ENCODE peak calls at places on chromosomes 11 and 22, in five cellular contexts. One of them, this sample, is unnamed.

GRCh38 chr11:42727879-42728278 is 583.9 kb upstream of the API5 start:
- ATAC-seq in heart left ventricle: no peak
- ATAC-seq in body of pancreas: no peak
- ATAC-seq in A549: no peak
- ATAC-seq in K562: no peak
- ATAC-seq in this sample: no peak

GRCh38 chr11:133844217-133844616 is 1.1 kb downstream of the SPATA19 start:
- ATAC-seq in heart left ventricle: no peak
- ATAC-seq in body of pancreas: no peak
- ATAC-seq in A549: no peak
- ATAC-seq in K562: no peak
- ATAC-seq in this sample: no peak

GRCh38 chr11:8917157-8917820 is 6.3 kb downstream of the AKIP1 start:
- ATAC-seq in heart left ventricle: peak
- ATAC-seq in body of pancreas: no peak
- ATAC-seq in A549: no peak
- ATAC-seq in K562: no peak
- ATAC-seq in this sample: peak

GRCh38 chr11:11620251-11620965 is 1.4 kb downstream of the GALNT18 start:
- ATAC-seq in heart left ventricle: peak
- ATAC-seq in body of pancreas: peak
- ATAC-seq in A549: peak
- ATAC-seq in K562: no peak
- ATAC-seq in this sample: peak

GRCh38 chr11:83054904-83055380 is 16.8 kb downstream of the RAB30 start:
- ATAC-seq in heart left ventricle: no peak
- ATAC-seq in body of pancreas: peak
- ATAC-seq in A549: no peak
- ATAC-seq in K562: no peak
- ATAC-seq in this sample: no peak

GRCh38 chr11:73048446-73048845 is 93.7 kb downstream of the FCHSD2 start:
- ATAC-seq in heart left ventricle: no peak
- ATAC-seq in body of pancreas: no peak
- ATAC-seq in A549: no peak
- ATAC-seq in K562: no peak
- ATAC-seq in this sample: no peak

GRCh38 chr22:36419177-36419911 is 31.6 kb upstream of the MYH9 start:
- ATAC-seq in heart left ventricle: peak
- ATAC-seq in body of pancreas: peak
- ATAC-seq in A549: peak
- ATAC-seq in K562: peak
- ATAC-seq in this sample: peak

GRCh38 chr11:12213920-12214319 is 103.5 kb downstream of the MICAL2 start:
- ATAC-seq in heart left ventricle: no peak
- ATAC-seq in body of pancreas: no peak
- ATAC-seq in A549: no peak
- ATAC-seq in K562: no peak
- ATAC-seq in this sample: no peak

GRCh38 chr11:16262645-16262955 is 93.7 kb downstream of the SOX6 start:
- ATAC-seq in heart left ventricle: no peak
- ATAC-seq in body of pancreas: no peak
- ATAC-seq in A549: no peak
- ATAC-seq in K562: no peak
- ATAC-seq in this sample: no peak

GRCh38 chr22:30221121-30221992 is 25.2 kb downstream of the LIF start:
- ATAC-seq in heart left ventricle: peak
- ATAC-seq in body of pancreas: no peak
- ATAC-seq in A549: no peak
- ATAC-seq in K562: no peak
- ATAC-seq in this sample: no peak

GRCh38 chr22:43441751-43442150 is 29.9 kb downstream of the MPPED1 start:
- ATAC-seq in heart left ventricle: no peak
- ATAC-seq in body of pancreas: no peak
- ATAC-seq in A549: no peak
- ATAC-seq in K562: no peak
- ATAC-seq in this sample: no peak

GRCh38 chr11:95647355-95647754 is 142.2 kb downstream of the FAM76B start:
- ATAC-seq in heart left ventricle: no peak
- ATAC-seq in body of pancreas: peak
- ATAC-seq in A549: no peak
- ATAC-seq in K562: no peak
- ATAC-seq in this sample: peak

GRCh38 chr11:128334311-128335044 is 252.9 kb downstream of the ETS1 start:
- ATAC-seq in heart left ventricle: peak
- ATAC-seq in body of pancreas: peak
- ATAC-seq in A549: no peak
- ATAC-seq in K562: no peak
- ATAC-seq in this sample: peak

GRCh38 chr11:58830693-58831301 is 13.7 kb downstream of the GLYATL2 start:
- ATAC-seq in heart left ventricle: no peak
- ATAC-seq in body of pancreas: no peak
- ATAC-seq in A549: no peak
- ATAC-seq in K562: peak
- ATAC-seq in this sample: no peak
- H3K4me3 ChIP-seq in heart left ventricle: no peak
- H3K4me3 ChIP-seq in body of pancreas: no peak
- H3K4me3 ChIP-seq in A549: no peak
- H3K4me3 ChIP-seq in K562: no peak
- H3K4me3 ChIP-seq in this sample: no peak

DNA sequence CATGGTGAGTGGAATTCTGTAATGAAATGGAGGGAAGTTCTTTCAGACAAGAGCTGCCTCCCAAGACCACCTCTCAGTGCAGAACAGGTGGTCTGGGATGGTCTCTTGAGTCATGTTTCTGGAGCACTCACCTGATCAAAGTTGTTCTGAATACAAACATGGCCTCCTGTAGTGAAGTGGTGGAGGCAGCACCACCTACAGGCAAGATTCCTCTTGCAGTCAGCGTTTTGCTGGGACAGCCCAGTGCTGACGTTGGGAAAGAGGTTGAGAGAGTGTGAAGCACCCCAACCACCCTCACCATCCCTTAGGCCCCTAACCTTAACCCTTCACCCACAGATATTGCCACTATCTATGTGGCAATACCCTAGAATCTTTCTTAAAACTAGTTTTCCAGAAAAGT is 371.4 kb downstream of the CADM1 start:
- ATAC-seq in heart left ventricle: no peak
- ATAC-seq in body of pancreas: no peak
- ATAC-seq in A549: peak
- ATAC-seq in K562: peak
- ATAC-seq in this sample: no peak
- H3K27ac ChIP-seq in heart left ventricle: no peak
- H3K27ac ChIP-seq in body of pancreas: no peak
- H3K27ac ChIP-seq in A549: no peak
- H3K27ac ChIP-seq in K562: no peak
- H3K27ac ChIP-seq in this sample: no peak

DNA sequence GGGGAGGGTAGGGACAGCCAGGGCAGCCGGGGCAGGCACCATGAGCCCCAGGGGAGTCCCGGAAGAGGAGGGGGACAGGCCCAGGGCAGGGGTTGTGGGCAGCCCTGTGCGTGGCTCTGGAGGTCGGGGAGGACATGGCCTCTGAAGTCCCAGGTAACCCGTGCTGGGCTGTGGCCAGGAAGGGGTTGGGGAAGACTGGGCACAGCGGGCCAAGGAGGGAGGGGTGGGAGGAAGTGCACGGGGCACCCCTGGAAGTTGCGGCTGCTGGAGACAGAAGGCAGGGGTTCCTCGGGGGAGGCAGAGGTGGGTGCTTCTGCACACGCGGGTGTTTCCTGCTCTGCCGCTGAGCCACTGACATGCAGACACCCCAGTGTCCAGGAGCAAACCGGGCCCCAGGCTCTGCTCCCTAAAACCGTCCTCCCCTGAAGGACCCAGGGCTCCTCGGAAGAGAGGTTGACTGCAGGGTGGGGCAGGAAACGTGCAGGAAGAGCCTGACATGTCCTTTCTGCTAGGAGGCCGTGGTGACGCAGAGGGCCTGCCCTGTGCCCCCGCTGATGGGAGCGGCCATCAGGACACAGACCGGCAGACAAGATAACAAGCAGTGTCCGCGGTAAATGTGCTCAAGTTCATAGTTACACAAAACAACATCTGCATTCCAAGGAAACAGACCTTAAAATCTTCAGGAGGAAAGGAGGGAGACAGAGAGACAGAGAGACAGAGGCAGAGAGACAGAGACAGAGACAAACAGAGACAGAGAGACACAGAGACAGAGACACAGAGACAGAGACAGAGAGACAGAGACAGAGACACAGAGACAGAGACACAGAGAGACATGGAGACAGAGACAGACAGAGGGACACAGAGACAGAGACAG is 5.7 kb downstream of the TNNI2 start:
- ATAC-seq in heart left ventricle: peak
- ATAC-seq in body of pancreas: no peak
- ATAC-seq in A549: peak
- ATAC-seq in K562: peak
- ATAC-seq in this sample: peak
- TF ChIP-seq POLR2A in heart left ventricle: peak
- TF ChIP-seq POLR2A in body of pancreas: no peak
- TF ChIP-seq POLR2A in A549: no peak
- TF ChIP-seq POLR2A in K562: no peak
- TF ChIP-seq POLR2A in this sample: no peak

GRCh38 chr11:66335531-66336233 is 552 bp downstream of the RIN1 start:
- ATAC-seq in heart left ventricle: peak
- ATAC-seq in body of pancreas: peak
- ATAC-seq in A549: peak
- ATAC-seq in K562: no peak
- ATAC-seq in this sample: peak
- H3K4me3 ChIP-seq in heart left ventricle: peak
- H3K4me3 ChIP-seq in body of pancreas: no peak
- H3K4me3 ChIP-seq in A549: peak
- H3K4me3 ChIP-seq in K562: no peak
- H3K4me3 ChIP-seq in this sample: peak

DNA sequence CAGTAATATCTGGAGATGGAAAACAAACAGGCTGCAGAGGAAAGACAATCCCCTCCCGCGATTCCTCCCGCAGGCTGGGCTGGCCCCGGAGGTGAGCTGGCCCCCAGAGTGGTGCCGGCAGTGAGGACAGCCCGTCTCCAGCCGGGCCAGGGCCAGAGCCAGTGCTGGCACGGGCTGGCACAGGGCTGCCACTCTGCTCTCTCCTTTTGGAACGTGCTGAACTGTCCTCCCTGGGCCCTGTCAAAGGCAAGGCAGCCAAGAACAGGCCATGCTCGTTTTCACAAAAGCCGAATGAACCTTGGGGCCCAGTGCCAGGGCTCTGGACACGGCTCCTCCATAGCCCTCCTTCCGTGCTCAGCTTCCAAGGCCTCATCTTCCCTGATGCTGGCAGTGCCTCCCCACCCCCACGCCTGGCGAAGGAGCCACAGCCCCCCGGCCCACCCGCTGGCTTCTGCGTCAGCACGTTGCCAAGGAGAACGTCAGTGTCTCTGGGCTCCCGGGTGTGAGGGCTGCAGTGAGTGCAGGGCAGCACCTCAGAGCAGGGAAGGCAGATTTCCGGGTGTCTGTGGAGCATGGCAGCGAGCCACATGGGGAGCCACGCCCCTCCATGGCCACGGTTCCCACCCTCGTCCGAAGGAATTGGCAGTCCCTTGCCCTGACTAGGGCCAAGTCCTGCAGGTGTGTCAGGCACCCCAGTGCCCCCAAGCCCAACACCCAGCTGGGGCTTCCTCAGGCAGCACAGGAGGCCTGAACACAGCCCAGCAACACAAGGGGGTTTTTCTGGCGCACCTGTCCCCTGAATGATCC is 28.6 kb downstream of the GNAZ start:
- ATAC-seq in heart left ventricle: peak
- ATAC-seq in body of pancreas: peak
- ATAC-seq in A549: no peak
- ATAC-seq in K562: no peak
- ATAC-seq in this sample: peak
- H3K27ac ChIP-seq in heart left ventricle: no peak
- H3K27ac ChIP-seq in body of pancreas: peak
- H3K27ac ChIP-seq in A549: no peak
- H3K27ac ChIP-seq in K562: no peak
- H3K27ac ChIP-seq in this sample: peak

GRCh38 chr11:125498521-125498920 is 2.5 kb upstream of the FEZ1 start:
- ATAC-seq in heart left ventricle: no peak
- ATAC-seq in body of pancreas: no peak
- ATAC-seq in A549: no peak
- ATAC-seq in K562: no peak
- ATAC-seq in this sample: no peak

GRCh38 chr11:125496465-125496817 is 376 bp upstream of the FEZ1 start:
- ATAC-seq in heart left ventricle: no peak
- ATAC-seq in body of pancreas: no peak
- ATAC-seq in A549: no peak
- ATAC-seq in K562: no peak
- ATAC-seq in this sample: no peak

GRCh38 chr11:125494033-125494364 is 2.1 kb downstream of the FEZ1 start:
- ATAC-seq in heart left ventricle: no peak
- ATAC-seq in body of pancreas: no peak
- ATAC-seq in A549: no peak
- ATAC-seq in K562: peak
- ATAC-seq in this sample: no peak

GRCh38 chr11:125494601-125494986 is 1.5 kb downstream of the FEZ1 start:
- ATAC-seq in heart left ventricle: no peak
- ATAC-seq in body of pancreas: no peak
- ATAC-seq in A549: no peak
- ATAC-seq in K562: no peak
- ATAC-seq in this sample: no peak

DNA sequence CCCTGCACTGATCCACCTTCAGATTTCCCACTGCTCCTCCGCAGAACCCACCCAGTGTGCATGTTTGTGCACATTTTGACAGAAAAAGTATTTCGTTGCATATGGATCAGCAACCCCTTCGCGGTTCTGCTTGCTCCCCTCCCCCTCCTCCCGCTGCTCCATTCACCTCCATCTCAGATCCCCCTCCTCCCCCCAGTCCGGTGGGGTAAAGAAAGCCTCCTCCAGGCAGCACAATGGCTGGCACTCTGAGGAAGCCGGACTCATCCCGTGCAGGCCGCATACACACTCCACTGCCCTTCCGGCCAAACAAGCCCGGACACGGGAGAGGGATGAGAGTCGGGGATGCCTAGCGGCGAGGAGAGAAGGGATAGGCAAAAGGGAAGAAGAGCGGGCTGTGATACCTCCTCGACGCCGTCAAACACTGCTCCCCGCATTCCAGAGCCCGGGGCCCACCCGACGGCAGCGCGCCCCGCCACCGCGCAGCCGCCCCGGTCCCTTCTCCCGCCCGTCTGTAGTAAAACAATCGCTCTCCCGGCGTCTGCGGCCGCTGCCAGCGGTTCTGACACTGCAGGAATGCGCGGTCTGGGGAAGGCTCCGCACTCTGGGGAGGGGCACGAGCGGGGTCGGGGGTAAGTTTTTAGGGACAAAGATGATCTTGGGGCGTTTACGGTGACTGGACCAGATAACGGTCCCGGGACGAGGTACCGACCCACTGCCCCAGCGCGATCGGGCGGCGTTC is 909 bp downstream of the FEZ1 start:
- ATAC-seq in heart left ventricle: peak
- ATAC-seq in body of pancreas: peak
- ATAC-seq in A549: peak
- ATAC-seq in K562: peak
- ATAC-seq in this sample: peak
- TF ChIP-seq POLR2A in heart left ventricle: no peak
- TF ChIP-seq POLR2A in body of pancreas: no peak
- TF ChIP-seq POLR2A in A549: no peak
- TF ChIP-seq POLR2A in K562: no peak
- TF ChIP-seq POLR2A in this sample: no peak

This sample was measured in gastroesophageal sphincter.